ENCODE peak calls at places on chromosome 20, in four cellular contexts. One of them, this sample, is unnamed.

GRCh38 chr20:5642155-5642981 is 107.8 kb upstream of the SHLD1 start:
- DNase-seq in HepG2: no peak
- DNase-seq in GM12878: no peak
- DNase-seq in K562: no peak
- DNase-seq in this sample: no peak

GRCh38 chr20:45897692-45898091 is 6.6 kb downstream of the CTSA start:
- DNase-seq in HepG2: no peak
- DNase-seq in GM12878: no peak
- DNase-seq in K562: no peak
- DNase-seq in this sample: no peak

GRCh38 chr20:9838378-9839295 is at the start of gene PAK5:
- DNase-seq in HepG2: peak; percentile 53
- DNase-seq in GM12878: no peak
- DNase-seq in K562: peak; percentile 0
- DNase-seq in this sample: peak; percentile 84

GRCh38 chr20:610130-611046 is at the start of gene TCF15:
- DNase-seq in HepG2: no peak
- DNase-seq in GM12878: no peak
- DNase-seq in K562: peak; percentile 83
- DNase-seq in this sample: no peak

GRCh38 chr20:44400671-44401051 is 45.2 kb downstream of the HNF4A start:
- DNase-seq in HepG2: no peak
- DNase-seq in GM12878: no peak
- DNase-seq in K562: peak; percentile 24
- DNase-seq in this sample: no peak

GRCh38 chr20:61331542-61331941 is 79.5 kb downstream of the CDH4 start:
- DNase-seq in HepG2: no peak
- DNase-seq in GM12878: no peak
- DNase-seq in K562: no peak
- DNase-seq in this sample: no peak

GRCh38 chr20:37265152-37265551 is 3.5 kb upstream of the GHRH start:
- DNase-seq in HepG2: no peak
- DNase-seq in GM12878: no peak
- DNase-seq in K562: no peak
- DNase-seq in this sample: no peak

GRCh38 chr20:46307139-46307998 is 929 bp downstream of the CDH22 start:
- DNase-seq in HepG2: peak; percentile 44
- DNase-seq in GM12878: no peak
- DNase-seq in K562: peak; percentile 69
- DNase-seq in this sample: peak; percentile 79

GRCh38 chr20:34600892-34601653 is 42.6 kb downstream of the MAP1LC3A start:
- DNase-seq in HepG2: no peak
- DNase-seq in GM12878: no peak
- DNase-seq in K562: no peak
- DNase-seq in this sample: no peak

GRCh38 chr20:17202668-17203067 is 24.2 kb upstream of the PCSK2 start:
- DNase-seq in HepG2: no peak
- DNase-seq in GM12878: no peak
- DNase-seq in K562: no peak
- DNase-seq in this sample: peak; percentile 23

GRCh38 chr20:16801919-16802651 is 53.9 kb downstream of the OTOR start:
- DNase-seq in HepG2: peak; percentile 66
- DNase-seq in GM12878: peak; percentile 8
- DNase-seq in K562: peak; percentile 58
- DNase-seq in this sample: peak; percentile 40

GRCh38 chr20:1422756-1423155 is 29.9 kb upstream of the FKBP1A start:
- DNase-seq in HepG2: no peak
- DNase-seq in GM12878: no peak
- DNase-seq in K562: no peak
- DNase-seq in this sample: no peak

GRCh38 chr20:34940126-34940525 is 15.5 kb downstream of the GSS start:
- DNase-seq in HepG2: no peak
- DNase-seq in GM12878: no peak
- DNase-seq in K562: no peak
- DNase-seq in this sample: no peak

GRCh38 chr20:64116541-64117423 is 9.4 kb upstream of the NPBWR2 start:
- DNase-seq in HepG2: no peak
- DNase-seq in GM12878: no peak
- DNase-seq in K562: no peak
- DNase-seq in this sample: no peak

GRCh38 chr20:37515876-37516275 is 5.2 kb upstream of the NNAT start:
- DNase-seq in HepG2: no peak
- DNase-seq in GM12878: no peak
- DNase-seq in K562: no peak
- DNase-seq in this sample: no peak

GRCh38 chr20:52078289-52078688 is 113.3 kb downstream of the ZFP64 start:
- DNase-seq in HepG2: peak; percentile 26
- DNase-seq in GM12878: no peak
- DNase-seq in K562: no peak
- DNase-seq in this sample: no peak

GRCh38 chr20:1001116-1001515 is 995 bp downstream of the RSPO4 start:
- DNase-seq in HepG2: no peak
- DNase-seq in GM12878: no peak
- DNase-seq in K562: no peak
- DNase-seq in this sample: no peak

GRCh38 chr20:40564997-40565680 is 123.9 kb downstream of the MAFB start:
- DNase-seq in HepG2: no peak
- DNase-seq in GM12878: no peak
- DNase-seq in K562: peak; percentile 14
- DNase-seq in this sample: no peak

GRCh38 chr20:8990770-8991169 is 78.1 kb upstream of the PLCB4 start:
- DNase-seq in HepG2: no peak
- DNase-seq in GM12878: no peak
- DNase-seq in K562: no peak
- DNase-seq in this sample: no peak

GRCh38 chr20:64037498-64038213 is 1.7 kb downstream of the C20orf204 start:
- DNase-seq in HepG2: no peak
- DNase-seq in GM12878: no peak
- DNase-seq in K562: peak; percentile 60
- DNase-seq in this sample: no peak

GRCh38 chr20:53923745-53924369 is 146.5 kb downstream of the BCAS1 start:
- DNase-seq in HepG2: no peak
- DNase-seq in GM12878: no peak
- DNase-seq in K562: no peak
- DNase-seq in this sample: no peak

GRCh38 chr20:12570371-12570770 is 438.4 kb upstream of the SPTLC3 start:
- DNase-seq in HepG2: peak; percentile 76
- DNase-seq in GM12878: no peak
- DNase-seq in K562: no peak
- DNase-seq in this sample: peak; percentile 36

GRCh38 chr20:24389686-24390085 is 79.7 kb upstream of the SYNDIG1 start:
- DNase-seq in HepG2: no peak
- DNase-seq in GM12878: no peak
- DNase-seq in K562: no peak
- DNase-seq in this sample: no peak

GRCh38 chr20:3720626-3721025 is 8.2 kb upstream of the SIGLEC1 start:
- DNase-seq in HepG2: no peak
- DNase-seq in GM12878: no peak
- DNase-seq in K562: no peak
- DNase-seq in this sample: no peak

GRCh38 chr20:6580486-6580885 is 187.0 kb upstream of the BMP2 start:
- DNase-seq in HepG2: no peak
- DNase-seq in GM12878: no peak
- DNase-seq in K562: no peak
- DNase-seq in this sample: no peak

GRCh38 chr20:58692579-58693225 is at the start of gene NPEPL1:
- DNase-seq in HepG2: no peak
- DNase-seq in GM12878: no peak
- DNase-seq in K562: no peak
- DNase-seq in this sample: no peak
- TF ChIP-seq TARDBP in HepG2: no peak
- TF ChIP-seq TARDBP in GM12878: no peak
- TF ChIP-seq TARDBP in K562: no peak
- TF ChIP-seq TARDBP in this sample: no peak

GRCh38 chr20:2619961-2620595 is 32.4 kb upstream of the NOP56 start:
- DNase-seq in HepG2: peak; percentile 21
- DNase-seq in GM12878: no peak
- DNase-seq in K562: no peak
- DNase-seq in this sample: no peak
- TF ChIP-seq TARDBP in HepG2: no peak
- TF ChIP-seq TARDBP in GM12878: no peak
- TF ChIP-seq TARDBP in K562: no peak
- TF ChIP-seq TARDBP in this sample: no peak

DNA sequence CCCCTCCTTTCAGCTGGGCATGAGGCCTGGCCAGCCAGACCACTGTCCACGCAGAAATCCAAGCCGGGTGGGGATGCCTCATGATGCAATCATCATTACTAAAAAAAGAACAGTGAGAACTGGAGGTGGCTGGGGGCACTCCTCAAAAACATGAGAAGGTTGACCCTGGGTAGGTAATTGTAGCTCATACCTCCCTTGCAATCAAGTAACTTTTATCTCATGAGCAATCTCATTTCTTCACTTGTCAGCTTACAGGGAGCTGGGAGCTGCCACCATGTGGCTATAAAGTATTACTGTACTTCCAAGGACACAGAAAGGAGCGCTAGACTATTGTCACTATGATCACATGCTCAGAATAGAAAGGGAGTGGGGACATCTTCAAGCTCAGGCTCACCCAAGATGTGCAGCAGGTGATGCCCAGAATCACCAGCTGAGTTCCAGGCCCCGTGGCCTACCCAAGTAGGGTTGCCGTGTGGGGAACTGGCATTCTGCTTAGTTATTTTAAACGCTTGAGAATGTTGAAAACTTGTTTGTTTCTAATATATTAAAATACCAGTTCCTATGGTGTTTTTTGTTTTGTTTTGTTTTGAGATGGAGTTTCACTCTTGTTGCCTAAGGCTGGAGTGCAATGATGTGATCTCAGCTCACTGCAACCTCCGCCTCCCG is 3.0 kb upstream of the CDH26 start:
- DNase-seq in HepG2: peak; percentile 53
- DNase-seq in GM12878: no peak
- DNase-seq in K562: peak; percentile 52
- DNase-seq in this sample: peak; percentile 37
- TF ChIP-seq TARDBP in HepG2: no peak
- TF ChIP-seq TARDBP in GM12878: no peak
- TF ChIP-seq TARDBP in K562: no peak
- TF ChIP-seq TARDBP in this sample: no peak

DNA sequence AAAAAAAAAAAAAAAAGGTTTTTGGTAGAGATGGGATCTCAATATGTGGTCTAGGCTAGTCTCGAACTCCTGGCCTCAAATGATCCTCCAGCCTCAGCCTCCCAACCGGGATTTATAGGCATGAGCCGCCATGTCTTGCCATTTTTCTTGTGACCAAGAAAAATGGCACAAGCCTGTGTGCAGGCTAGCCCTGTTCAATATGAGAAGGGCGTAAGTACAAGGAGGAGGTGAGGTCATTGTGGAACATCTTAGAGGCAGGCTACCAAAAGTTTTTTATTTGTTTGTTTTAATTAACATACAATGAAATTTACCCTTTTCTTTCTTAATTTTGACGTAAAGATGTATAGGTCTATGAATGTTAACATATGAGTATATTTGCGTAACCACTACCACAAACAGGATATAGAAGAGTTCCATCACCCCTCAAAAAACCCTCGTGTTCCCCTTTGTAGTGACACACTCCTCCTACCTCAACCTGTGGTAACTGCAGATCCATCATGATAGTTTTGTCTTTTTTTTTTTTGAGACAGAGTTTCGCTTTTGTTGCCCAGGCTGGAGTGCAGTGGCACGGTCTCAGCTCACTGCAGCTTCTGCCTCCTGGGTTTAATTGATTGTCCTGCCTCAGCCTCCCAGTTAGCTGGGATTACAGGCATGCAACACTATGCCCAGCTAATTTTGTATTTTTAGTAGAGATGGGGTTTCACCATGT is 28.3 kb upstream of the KIF3B start:
- DNase-seq in HepG2: no peak
- DNase-seq in GM12878: no peak
- DNase-seq in K562: no peak
- DNase-seq in this sample: no peak
- TF ChIP-seq TARDBP in HepG2: no peak
- TF ChIP-seq TARDBP in GM12878: no peak
- TF ChIP-seq TARDBP in K562: no peak
- TF ChIP-seq TARDBP in this sample: no peak

GRCh38 chr20:31527266-31527665 is 13.0 kb downstream of the HM13 start:
- DNase-seq in HepG2: no peak
- DNase-seq in GM12878: no peak
- DNase-seq in K562: no peak
- DNase-seq in this sample: no peak

GRCh38 chr20:31522756-31523155 is 8.5 kb downstream of the HM13 start:
- DNase-seq in HepG2: no peak
- DNase-seq in GM12878: no peak
- DNase-seq in K562: no peak
- DNase-seq in this sample: no peak

DNA sequence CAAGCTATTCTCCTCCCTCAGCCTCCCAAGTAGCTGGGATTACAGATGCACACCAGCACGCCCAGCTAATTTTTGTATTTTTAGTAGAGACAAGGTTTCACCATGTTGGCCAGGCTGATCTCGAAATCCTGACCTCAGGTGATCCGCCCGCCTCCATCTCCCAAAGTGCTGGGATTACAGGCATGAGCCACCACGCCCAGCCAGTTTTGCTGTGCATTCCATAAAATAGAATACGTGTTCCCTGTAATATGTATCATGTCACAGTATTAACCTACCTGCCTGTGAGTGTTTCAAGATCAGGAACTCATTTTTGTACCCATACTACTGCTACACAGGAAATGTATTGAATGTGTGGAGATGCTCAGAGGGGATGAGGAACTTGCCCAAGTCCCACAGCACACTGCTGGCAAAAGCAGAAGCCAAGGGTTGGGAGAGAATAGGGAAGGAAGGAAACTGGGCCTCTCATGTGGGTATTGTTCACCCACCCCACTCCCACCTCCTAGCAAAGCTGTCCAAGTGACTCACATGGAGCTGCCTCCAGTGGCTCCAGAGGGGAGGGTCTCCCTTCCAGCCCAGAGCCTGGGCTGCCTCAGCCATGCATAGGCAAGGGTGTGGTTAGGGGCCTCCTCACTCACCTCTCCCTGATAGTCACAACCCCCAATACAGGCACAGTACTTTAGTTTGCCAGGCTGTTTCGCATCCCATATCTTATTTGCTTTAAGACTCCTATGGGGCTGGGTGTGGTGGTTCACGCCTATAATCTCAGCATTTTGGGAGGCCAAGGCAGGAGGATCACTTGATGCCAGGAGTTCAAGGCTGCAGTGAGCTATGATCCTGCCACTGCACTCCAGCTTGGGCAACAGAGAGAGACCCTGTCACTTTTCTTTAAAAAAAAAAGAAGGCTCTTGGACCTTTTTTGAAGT is 9.4 kb downstream of the HM13 start:
- DNase-seq in HepG2: no peak
- DNase-seq in GM12878: no peak
- DNase-seq in K562: no peak
- DNase-seq in this sample: no peak
- TF ChIP-seq TARDBP in HepG2: no peak
- TF ChIP-seq TARDBP in GM12878: no peak
- TF ChIP-seq TARDBP in K562: no peak
- TF ChIP-seq TARDBP in this sample: no peak

GRCh38 chr20:31838646-31839292 is 6.6 kb downstream of the FOXS1 start:
- DNase-seq in HepG2: no peak
- DNase-seq in GM12878: no peak
- DNase-seq in K562: peak; percentile 36
- DNase-seq in this sample: no peak
- TF ChIP-seq TARDBP in HepG2: no peak
- TF ChIP-seq TARDBP in GM12878: no peak
- TF ChIP-seq TARDBP in K562: no peak
- TF ChIP-seq TARDBP in this sample: no peak